ENCODE peak calls at places on chromosome 6, in six cellular contexts. D is AG09309, C is cardiac fibroblast, K is adrenal gland, H is GM23338, A is endodermal cell. Z is an unnamed sample.

GRCh38 chr6:24856246-24856599 is 57.5 kb upstream of the ARMH2 start:
- DNase-seq in D (no peak), C (no peak), K (no peak), H (no peak), A (no peak), Z (no peak)

GRCh38 chr6:31407699-31408098 is 4.3 kb downstream of the MICA start:
- DNase-seq in D (no peak), C (peak), K (no peak), H (no peak), A (no peak), Z (no peak)

GRCh38 chr6:110357696-110358535 is at the start of gene METTL24:
- DNase-seq in D (no peak), C (no peak), K (no peak), H (peak), A (peak), Z (no peak)

GRCh38 chr6:125918681-125919566 is 37.6 kb upstream of the HINT3 start:
- DNase-seq in D (peak), C (peak), K (peak), H (peak), A (no peak), Z (peak)

GRCh38 chr6:112183271-112183671 is 71.1 kb downstream of the LAMA4 start:
- DNase-seq in D (peak), C (peak), K (no peak), H (no peak), A (no peak), Z (peak)

GRCh38 chr6:101705866-101706265 is 312.4 kb downstream of the GRIK2 start:
- DNase-seq in D (no peak), C (peak), K (no peak), H (no peak), A (no peak), Z (no peak)

GRCh38 chr6:131063764-131064272 is 773 bp upstream of the EPB41L2 start:
- DNase-seq in D (no peak), C (no peak), K (peak), H (no peak), A (no peak), Z (no peak)

GRCh38 chr6:108115598-108116058 is 41.1 kb upstream of the OSTM1 start:
- DNase-seq in D (no peak), C (peak), K (peak), H (peak), A (peak), Z (peak)

GRCh38 chr6:25165181-25165580 is 114.0 kb upstream of the CARMIL1 start:
- DNase-seq in D (no peak), C (no peak), K (no peak), H (no peak), A (no peak), Z (no peak)

GRCh38 chr6:127459231-127459641 is at the start of gene KIAA0408:
- DNase-seq in D (peak), C (peak), K (peak), H (peak), A (peak), Z (peak)

GRCh38 chr6:138654715-138655634 is 118.6 kb upstream of the CCDC28A start:
- DNase-seq in D (no peak), C (peak), K (no peak), H (no peak), A (no peak), Z (no peak)

GRCh38 chr6:13923527-13924145 is 1.1 kb upstream of the RNF182 start:
- DNase-seq in D (no peak), C (peak), K (no peak), H (no peak), A (no peak), Z (no peak)

GRCh38 chr6:137661601-137662000 is 167.4 kb upstream of the OLIG3 start:
- DNase-seq in D (no peak), C (peak), K (peak), H (peak), A (peak), Z (peak)

GRCh38 chr6:17418281-17419188 is 25.1 kb downstream of the CAP2 start:
- DNase-seq in D (peak), C (peak), K (no peak), H (no peak), A (peak), Z (peak)

DNA sequence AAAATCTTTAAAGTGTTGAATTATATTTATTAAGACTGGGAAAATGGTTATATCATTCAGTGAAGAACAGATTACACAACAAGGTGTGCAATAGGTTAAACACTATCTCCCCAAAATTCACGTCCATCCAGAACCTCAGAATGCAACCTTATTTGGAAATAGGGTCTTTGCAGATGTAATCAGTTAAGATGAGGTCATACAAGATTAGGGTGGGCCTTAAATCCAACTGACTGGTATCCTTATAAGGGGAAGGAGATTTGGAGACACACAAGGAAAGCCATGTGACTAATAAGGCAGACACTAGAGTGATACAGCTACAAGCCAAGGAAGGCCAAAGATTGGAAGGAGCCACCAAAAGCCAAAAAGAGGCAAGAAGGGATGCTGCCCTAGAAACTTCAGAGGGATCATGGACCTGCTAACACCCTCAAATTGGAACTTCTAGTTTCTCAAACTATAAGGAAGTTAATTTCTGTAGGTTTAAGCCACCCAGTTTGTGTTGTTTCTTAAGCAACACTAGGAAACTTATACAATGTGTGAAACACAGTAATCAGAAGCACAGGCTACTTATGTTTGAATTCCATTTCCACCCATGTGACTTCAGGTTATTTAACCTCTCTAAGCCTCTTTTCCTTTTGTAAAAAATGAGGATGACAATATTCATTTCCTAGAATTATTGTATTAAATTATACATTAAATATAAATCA is 16.9 kb downstream of the ILRUN start:
- DNase-seq in D (no peak), C (peak), K (no peak), H (no peak), A (no peak), Z (peak)
- H3K4me3 ChIP-seq in D (no peak), C (no peak), K (no peak), H (no peak), A (no peak), Z (no peak)

GRCh38 chr6:73180718-73181619 is 44.3 kb downstream of the KHDC1L start:
- DNase-seq in D (peak), C (peak), K (peak), H (peak), A (no peak), Z (peak)
- H3K4me3 ChIP-seq in D (peak), C (peak), K (no peak), H (no peak), A (no peak), Z (no peak)

GRCh38 chr6:104959453-104959858 is 2.5 kb downstream of the LIN28B start:
- DNase-seq in D (no peak), C (no peak), K (no peak), H (no peak), A (no peak), Z (no peak)
- H3K4me3 ChIP-seq in D (no peak), C (no peak), K (no peak), H (peak), A (peak), Z (peak)

GRCh38 chr6:157832250-157832967 is 9.4 kb downstream of the SNX9 start:
- DNase-seq in D (peak), C (peak), K (no peak), H (no peak), A (no peak), Z (peak)

GRCh38 chr6:157834549-157834948 is 11.5 kb downstream of the SNX9 start:
- DNase-seq in D (no peak), C (no peak), K (no peak), H (no peak), A (no peak), Z (no peak)

GRCh38 chr6:157830354-157831017 is 7.4 kb downstream of the SNX9 start:
- DNase-seq in D (no peak), C (no peak), K (no peak), H (no peak), A (no peak), Z (no peak)

GRCh38 chr6:157831018-157831369 is 7.9 kb downstream of the SNX9 start:
- DNase-seq in D (no peak), C (no peak), K (no peak), H (no peak), A (no peak), Z (no peak)

GRCh38 chr6:157831424-157832249 is 8.6 kb downstream of the SNX9 start:
- DNase-seq in D (no peak), C (no peak), K (no peak), H (peak), A (peak), Z (no peak)
- H3K4me3 ChIP-seq in D (no peak), C (no peak), K (no peak), H (peak), A (peak), Z (no peak)

GRCh38 chr6:84623956-84624680 is 140.3 kb downstream of the TBX18 start:
- DNase-seq in D (no peak), C (peak), K (no peak), H (no peak), A (no peak), Z (peak)

DNA sequence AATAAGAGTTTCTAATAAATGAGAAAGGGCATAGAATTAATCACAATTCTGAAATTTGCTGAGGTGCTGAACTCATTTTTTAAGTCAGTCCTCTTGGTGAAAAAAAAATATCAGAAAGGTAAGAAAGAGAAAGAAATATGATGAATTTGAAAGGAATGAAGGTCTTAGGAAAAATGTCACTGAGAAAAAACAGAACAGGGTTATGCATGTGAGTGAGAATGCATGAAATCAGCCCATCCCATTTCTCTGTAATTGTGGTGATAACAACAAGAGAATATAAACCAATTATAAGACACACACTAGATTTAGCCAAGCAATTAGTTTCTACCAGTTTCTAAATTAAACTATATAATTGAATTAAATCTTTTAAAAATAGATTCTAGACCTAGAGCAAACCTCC is 138.9 kb downstream of the TBX18 start:
- DNase-seq in D (no peak), C (peak), K (no peak), H (no peak), A (no peak), Z (no peak)
- H3K4me3 ChIP-seq in D (no peak), C (no peak), K (no peak), H (no peak), A (no peak), Z (no peak)

DNA sequence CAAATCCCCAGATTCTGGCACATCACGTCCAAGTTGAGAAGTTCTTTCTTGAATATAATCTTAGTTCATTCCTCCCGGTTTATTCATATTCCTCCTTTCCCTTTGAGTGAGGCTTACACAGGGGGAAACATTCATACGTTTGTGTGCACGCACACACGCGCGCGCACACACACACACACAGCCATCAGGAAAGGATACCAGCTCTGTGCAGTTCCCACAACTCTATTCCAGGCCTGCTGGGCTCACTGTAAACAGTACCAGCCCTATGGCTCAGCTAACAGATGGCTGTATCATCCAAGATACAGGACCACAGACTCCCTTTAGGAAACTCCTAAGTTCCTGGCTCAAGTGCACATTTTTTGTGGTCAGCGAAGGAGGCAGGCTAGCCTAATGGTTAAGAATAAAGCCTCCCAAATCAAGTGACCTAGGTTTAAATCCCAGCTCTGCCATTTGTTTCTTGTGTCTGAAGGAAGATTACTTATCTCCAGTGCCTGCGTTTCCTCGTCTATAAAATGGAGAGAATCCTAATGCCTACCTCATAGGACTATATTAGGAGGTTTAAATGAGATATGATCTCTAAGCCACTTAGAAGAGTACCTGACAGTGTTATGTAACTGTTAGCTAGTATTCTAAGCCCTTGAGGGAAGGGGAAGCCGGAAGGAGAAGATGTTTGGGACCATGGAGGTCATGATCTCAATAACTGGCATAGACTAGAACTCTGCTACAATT is 3.7 kb upstream of the TAF8 start:
- DNase-seq in D (no peak), C (peak), K (no peak), H (no peak), A (no peak), Z (no peak)
- H3K4me3 ChIP-seq in D (no peak), C (peak), K (no peak), H (no peak), A (no peak), Z (no peak)

Z was measured in cardiac muscle cell.